ENCODE peak calls at places on chromosomes 4 and X, in eight cellular contexts. One of them, this sample, is unnamed.

GRCh38 chrX:107716045-107716684 is 59.4 kb downstream of the TSC22D3 start:
- DNase-seq in Peyer's patch: no peak
- DNase-seq in fibroblast of villous mesenchyme: no peak
- DNase-seq in fibroblast of lung: peak
- DNase-seq in cardiac muscle cell: peak
- DNase-seq in fibroblast of pulmonary artery: peak
- DNase-seq in left ventricle myocardium inferior: no peak
- DNase-seq in lower leg skin: no peak
- DNase-seq in this sample: peak

GRCh38 chr4:104488151-104488550 is 6.5 kb downstream of the CXXC4 start:
- DNase-seq in Peyer's patch: no peak
- DNase-seq in fibroblast of villous mesenchyme: no peak
- DNase-seq in fibroblast of lung: no peak
- DNase-seq in cardiac muscle cell: no peak
- DNase-seq in fibroblast of pulmonary artery: no peak
- DNase-seq in left ventricle myocardium inferior: no peak
- DNase-seq in lower leg skin: no peak
- DNase-seq in this sample: no peak

GRCh38 chr4:186719925-186720694 is 3.5 kb downstream of the FAT1 start:
- DNase-seq in Peyer's patch: no peak
- DNase-seq in fibroblast of villous mesenchyme: peak
- DNase-seq in fibroblast of lung: peak
- DNase-seq in cardiac muscle cell: peak
- DNase-seq in fibroblast of pulmonary artery: peak
- DNase-seq in left ventricle myocardium inferior: no peak
- DNase-seq in lower leg skin: no peak
- DNase-seq in this sample: peak

GRCh38 chr4:177681902-177682301 is 239.7 kb upstream of the AGA start:
- DNase-seq in Peyer's patch: no peak
- DNase-seq in fibroblast of villous mesenchyme: no peak
- DNase-seq in fibroblast of lung: peak
- DNase-seq in cardiac muscle cell: no peak
- DNase-seq in fibroblast of pulmonary artery: no peak
- DNase-seq in left ventricle myocardium inferior: no peak
- DNase-seq in lower leg skin: no peak
- DNase-seq in this sample: no peak

GRCh38 chr4:157043131-157043530 is 32.8 kb upstream of the GLRB start:
- DNase-seq in Peyer's patch: no peak
- DNase-seq in fibroblast of villous mesenchyme: peak
- DNase-seq in fibroblast of lung: peak
- DNase-seq in cardiac muscle cell: peak
- DNase-seq in fibroblast of pulmonary artery: peak
- DNase-seq in left ventricle myocardium inferior: no peak
- DNase-seq in lower leg skin: no peak
- DNase-seq in this sample: peak

GRCh38 chr4:17385403-17385802 is 126.5 kb downstream of the QDPR start:
- DNase-seq in Peyer's patch: no peak
- DNase-seq in fibroblast of villous mesenchyme: peak
- DNase-seq in fibroblast of lung: peak
- DNase-seq in cardiac muscle cell: peak
- DNase-seq in fibroblast of pulmonary artery: peak
- DNase-seq in left ventricle myocardium inferior: no peak
- DNase-seq in lower leg skin: no peak
- DNase-seq in this sample: peak

GRCh38 chrX:102546818-102547493 is 30.4 kb upstream of the TMSB15A start:
- DNase-seq in Peyer's patch: no peak
- DNase-seq in fibroblast of villous mesenchyme: no peak
- DNase-seq in fibroblast of lung: no peak
- DNase-seq in cardiac muscle cell: no peak
- DNase-seq in fibroblast of pulmonary artery: no peak
- DNase-seq in left ventricle myocardium inferior: no peak
- DNase-seq in lower leg skin: no peak
- DNase-seq in this sample: no peak

GRCh38 chrX:155871934-155872333 is 9.2 kb upstream of the VAMP7 start:
- DNase-seq in Peyer's patch: no peak
- DNase-seq in fibroblast of villous mesenchyme: no peak
- DNase-seq in fibroblast of lung: no peak
- DNase-seq in cardiac muscle cell: no peak
- DNase-seq in fibroblast of pulmonary artery: no peak
- DNase-seq in left ventricle myocardium inferior: no peak
- DNase-seq in lower leg skin: no peak
- DNase-seq in this sample: no peak

GRCh38 chr4:124262211-124263179 is 450.0 kb downstream of the ANKRD50 start:
- DNase-seq in Peyer's patch: no peak
- DNase-seq in fibroblast of villous mesenchyme: peak
- DNase-seq in fibroblast of lung: peak
- DNase-seq in cardiac muscle cell: peak
- DNase-seq in fibroblast of pulmonary artery: peak
- DNase-seq in left ventricle myocardium inferior: no peak
- DNase-seq in lower leg skin: peak
- DNase-seq in this sample: peak

GRCh38 chr4:98930311-98930865 is 1.5 kb upstream of the EIF4E start:
- DNase-seq in Peyer's patch: no peak
- DNase-seq in fibroblast of villous mesenchyme: peak
- DNase-seq in fibroblast of lung: no peak
- DNase-seq in cardiac muscle cell: no peak
- DNase-seq in fibroblast of pulmonary artery: no peak
- DNase-seq in left ventricle myocardium inferior: no peak
- DNase-seq in lower leg skin: no peak
- DNase-seq in this sample: no peak

GRCh38 chr4:146062325-146062715 is 113.2 kb upstream of the LSM6 start:
- DNase-seq in Peyer's patch: no peak
- DNase-seq in fibroblast of villous mesenchyme: no peak
- DNase-seq in fibroblast of lung: no peak
- DNase-seq in cardiac muscle cell: no peak
- DNase-seq in fibroblast of pulmonary artery: no peak
- DNase-seq in left ventricle myocardium inferior: no peak
- DNase-seq in lower leg skin: no peak
- DNase-seq in this sample: no peak

GRCh38 chr4:159090255-159090654 is 12.6 kb upstream of the RAPGEF2 start:
- DNase-seq in Peyer's patch: no peak
- DNase-seq in fibroblast of villous mesenchyme: no peak
- DNase-seq in fibroblast of lung: no peak
- DNase-seq in cardiac muscle cell: no peak
- DNase-seq in fibroblast of pulmonary artery: no peak
- DNase-seq in left ventricle myocardium inferior: no peak
- DNase-seq in lower leg skin: no peak
- DNase-seq in this sample: no peak

GRCh38 chrX:63784902-63785692 is at the start of gene ARHGEF9:
- DNase-seq in Peyer's patch: peak
- DNase-seq in fibroblast of villous mesenchyme: no peak
- DNase-seq in fibroblast of lung: peak
- DNase-seq in cardiac muscle cell: peak
- DNase-seq in fibroblast of pulmonary artery: peak
- DNase-seq in left ventricle myocardium inferior: peak
- DNase-seq in lower leg skin: no peak
- DNase-seq in this sample: no peak

GRCh38 chr4:76809594-76810305 is 88.2 kb downstream of the SOWAHB start:
- DNase-seq in Peyer's patch: no peak
- DNase-seq in fibroblast of villous mesenchyme: peak
- DNase-seq in fibroblast of lung: peak
- DNase-seq in cardiac muscle cell: peak
- DNase-seq in fibroblast of pulmonary artery: no peak
- DNase-seq in left ventricle myocardium inferior: no peak
- DNase-seq in lower leg skin: no peak
- DNase-seq in this sample: no peak

DNA sequence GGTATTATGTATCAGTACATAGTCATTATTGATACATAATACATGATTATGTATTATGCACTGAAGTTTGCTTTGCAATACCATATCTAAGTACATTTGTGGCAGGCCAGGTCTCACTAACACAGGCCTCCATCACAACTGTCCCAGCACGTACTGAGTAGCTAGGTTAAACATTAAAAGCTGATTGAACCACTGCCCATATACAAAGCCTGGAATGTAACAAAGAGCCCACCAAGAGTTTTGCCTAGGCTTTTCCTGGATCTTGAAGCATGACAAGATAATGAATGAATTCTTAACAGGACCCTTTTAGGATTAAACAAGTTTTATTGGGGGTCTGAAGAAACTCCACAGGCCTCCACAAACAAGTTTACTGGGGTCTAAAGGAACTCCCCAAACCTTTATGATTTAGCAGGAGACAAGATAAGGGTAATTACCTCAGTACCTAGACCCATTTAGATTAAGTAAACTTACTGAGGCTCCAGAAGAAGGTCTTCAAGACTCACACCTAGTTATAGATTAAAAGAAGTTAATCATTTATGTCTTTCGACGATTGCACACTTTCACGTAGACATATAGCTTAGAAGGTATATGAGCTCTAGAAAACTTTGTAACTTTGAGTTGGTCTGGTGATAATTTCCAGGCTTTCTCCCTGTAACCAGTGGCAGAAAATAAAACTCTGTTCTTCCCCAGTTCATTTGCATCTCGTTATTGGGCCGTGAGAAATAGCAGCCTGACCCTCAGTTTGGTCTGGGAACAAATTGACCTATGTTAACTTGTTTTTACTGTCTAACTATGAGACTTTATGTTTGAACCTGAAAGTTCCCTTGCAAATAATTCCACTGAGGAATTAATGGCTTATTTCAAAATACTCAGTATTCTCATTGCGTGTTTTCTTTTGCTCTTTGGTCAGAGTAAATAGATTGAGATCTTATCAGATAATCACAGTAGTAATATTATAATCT is 84.7 kb downstream of the PHEX start:
- DNase-seq in Peyer's patch: no peak
- DNase-seq in fibroblast of villous mesenchyme: peak
- DNase-seq in fibroblast of lung: no peak
- DNase-seq in cardiac muscle cell: no peak
- DNase-seq in fibroblast of pulmonary artery: no peak
- DNase-seq in left ventricle myocardium inferior: no peak
- DNase-seq in lower leg skin: no peak
- DNase-seq in this sample: no peak
- H3K4me3 ChIP-seq in Peyer's patch: no peak
- H3K4me3 ChIP-seq in fibroblast of villous mesenchyme: no peak
- H3K4me3 ChIP-seq in fibroblast of lung: no peak
- H3K4me3 ChIP-seq in cardiac muscle cell: no peak
- H3K4me3 ChIP-seq in fibroblast of pulmonary artery: no peak
- H3K4me3 ChIP-seq in left ventricle myocardium inferior: no peak
- H3K4me3 ChIP-seq in lower leg skin: no peak
- H3K4me3 ChIP-seq in this sample: no peak

DNA sequence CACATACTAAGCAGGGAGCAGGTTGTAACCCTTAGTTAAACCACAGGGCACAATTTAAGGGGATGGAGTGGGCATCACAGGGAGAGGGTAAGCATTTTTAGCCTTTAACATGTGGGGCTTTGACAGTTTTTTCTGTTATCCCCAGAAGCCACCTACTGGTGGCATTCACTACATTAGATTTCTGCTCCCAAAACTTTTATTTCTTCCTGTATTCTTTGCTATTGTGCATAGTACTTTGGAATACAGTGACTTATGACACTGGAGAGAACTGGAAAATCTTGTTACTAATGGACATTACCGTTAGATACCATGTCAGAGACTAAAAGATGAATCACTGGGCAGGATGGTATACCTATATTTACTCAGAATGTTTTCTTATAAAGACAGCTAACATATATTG is 7.3 kb downstream of the TRIM75 start:
- DNase-seq in Peyer's patch: no peak
- DNase-seq in fibroblast of villous mesenchyme: no peak
- DNase-seq in fibroblast of lung: no peak
- DNase-seq in cardiac muscle cell: no peak
- DNase-seq in fibroblast of pulmonary artery: no peak
- DNase-seq in left ventricle myocardium inferior: no peak
- DNase-seq in lower leg skin: no peak
- DNase-seq in this sample: no peak
- TF ChIP-seq CTCF in Peyer's patch: no peak
- TF ChIP-seq CTCF in fibroblast of villous mesenchyme: peak
- TF ChIP-seq CTCF in fibroblast of lung: peak
- TF ChIP-seq CTCF in cardiac muscle cell: no peak
- TF ChIP-seq CTCF in fibroblast of pulmonary artery: peak
- TF ChIP-seq CTCF in left ventricle myocardium inferior: peak
- TF ChIP-seq CTCF in lower leg skin: no peak
- TF ChIP-seq CTCF in this sample: peak

GRCh38 chrX:65752294-65752693 is 84.8 kb downstream of the MSN start:
- DNase-seq in Peyer's patch: no peak
- DNase-seq in fibroblast of villous mesenchyme: no peak
- DNase-seq in fibroblast of lung: no peak
- DNase-seq in cardiac muscle cell: no peak
- DNase-seq in fibroblast of pulmonary artery: no peak
- DNase-seq in left ventricle myocardium inferior: no peak
- DNase-seq in lower leg skin: no peak
- DNase-seq in this sample: no peak

GRCh38 chrX:65745992-65746391 is 78.5 kb downstream of the MSN start:
- DNase-seq in Peyer's patch: no peak
- DNase-seq in fibroblast of villous mesenchyme: no peak
- DNase-seq in fibroblast of lung: no peak
- DNase-seq in cardiac muscle cell: peak
- DNase-seq in fibroblast of pulmonary artery: peak
- DNase-seq in left ventricle myocardium inferior: no peak
- DNase-seq in lower leg skin: no peak
- DNase-seq in this sample: no peak

GRCh38 chrX:65755786-65756185 is 88.3 kb downstream of the MSN start:
- DNase-seq in Peyer's patch: no peak
- DNase-seq in fibroblast of villous mesenchyme: no peak
- DNase-seq in fibroblast of lung: no peak
- DNase-seq in cardiac muscle cell: no peak
- DNase-seq in fibroblast of pulmonary artery: no peak
- DNase-seq in left ventricle myocardium inferior: no peak
- DNase-seq in lower leg skin: no peak
- DNase-seq in this sample: no peak

GRCh38 chrX:65751511-65751910 is 84.1 kb downstream of the MSN start:
- DNase-seq in Peyer's patch: no peak
- DNase-seq in fibroblast of villous mesenchyme: no peak
- DNase-seq in fibroblast of lung: no peak
- DNase-seq in cardiac muscle cell: no peak
- DNase-seq in fibroblast of pulmonary artery: no peak
- DNase-seq in left ventricle myocardium inferior: no peak
- DNase-seq in lower leg skin: no peak
- DNase-seq in this sample: no peak

GRCh38 chrX:65750674-65751469 is 83.4 kb downstream of the MSN start:
- DNase-seq in Peyer's patch: no peak
- DNase-seq in fibroblast of villous mesenchyme: no peak
- DNase-seq in fibroblast of lung: no peak
- DNase-seq in cardiac muscle cell: no peak
- DNase-seq in fibroblast of pulmonary artery: no peak
- DNase-seq in left ventricle myocardium inferior: no peak
- DNase-seq in lower leg skin: no peak
- DNase-seq in this sample: no peak
- H3K4me3 ChIP-seq in Peyer's patch: no peak
- H3K4me3 ChIP-seq in fibroblast of villous mesenchyme: no peak
- H3K4me3 ChIP-seq in fibroblast of lung: no peak
- H3K4me3 ChIP-seq in cardiac muscle cell: no peak
- H3K4me3 ChIP-seq in fibroblast of pulmonary artery: no peak
- H3K4me3 ChIP-seq in left ventricle myocardium inferior: no peak
- H3K4me3 ChIP-seq in lower leg skin: no peak
- H3K4me3 ChIP-seq in this sample: no peak

GRCh38 chrX:7088968-7089615 is 58.4 kb upstream of the STS start:
- DNase-seq in Peyer's patch: no peak
- DNase-seq in fibroblast of villous mesenchyme: no peak
- DNase-seq in fibroblast of lung: no peak
- DNase-seq in cardiac muscle cell: no peak
- DNase-seq in fibroblast of pulmonary artery: no peak
- DNase-seq in left ventricle myocardium inferior: no peak
- DNase-seq in lower leg skin: no peak
- DNase-seq in this sample: no peak
- TF ChIP-seq CTCF in Peyer's patch: peak
- TF ChIP-seq CTCF in fibroblast of villous mesenchyme: no peak
- TF ChIP-seq CTCF in fibroblast of lung: no peak
- TF ChIP-seq CTCF in cardiac muscle cell: no peak
- TF ChIP-seq CTCF in fibroblast of pulmonary artery: no peak
- TF ChIP-seq CTCF in left ventricle myocardium inferior: no peak
- TF ChIP-seq CTCF in lower leg skin: no peak
- TF ChIP-seq CTCF in this sample: peak

GRCh38 chr4:54101190-54102041 is 1.5 kb downstream of the GSX2 start:
- DNase-seq in Peyer's patch: no peak
- DNase-seq in fibroblast of villous mesenchyme: no peak
- DNase-seq in fibroblast of lung: no peak
- DNase-seq in cardiac muscle cell: no peak
- DNase-seq in fibroblast of pulmonary artery: no peak
- DNase-seq in left ventricle myocardium inferior: no peak
- DNase-seq in lower leg skin: no peak
- DNase-seq in this sample: no peak
- H3K4me3 ChIP-seq in Peyer's patch: no peak
- H3K4me3 ChIP-seq in fibroblast of villous mesenchyme: peak
- H3K4me3 ChIP-seq in fibroblast of lung: peak
- H3K4me3 ChIP-seq in cardiac muscle cell: peak
- H3K4me3 ChIP-seq in fibroblast of pulmonary artery: peak
- H3K4me3 ChIP-seq in left ventricle myocardium inferior: peak
- H3K4me3 ChIP-seq in lower leg skin: no peak
- H3K4me3 ChIP-seq in this sample: no peak